ENCODE peak calls at places on chromosomes 4 and X, in five cellular contexts. N is A172; J is GM23248; O is left cardiac atrium; Z is naive thymus-derived CD8-positive, alpha-beta T cell. H is an unnamed sample.

GRCh38 chr4:127708985-127709384 is 21.2 kb upstream of the SLC25A31 start:
- DNase-seq in N (peak), J (peak), O (peak), Z (no peak), H (peak)

GRCh38 chrX:41452972-41453371 is 5.8 kb downstream of the NYX start:
- DNase-seq in N (peak), J (peak), O (no peak), Z (no peak), H (peak)

GRCh38 chr4:40378619-40379018 is 43.5 kb downstream of the CHRNA9 start:
- DNase-seq in N (no peak), J (no peak), O (no peak), Z (no peak), H (no peak)

GRCh38 chr4:26858947-26859401 is 1.7 kb upstream of the STIM2 start:
- DNase-seq in N (no peak), J (no peak), O (no peak), Z (no peak), H (peak)

GRCh38 chrX:42023122-42023521 is 99.8 kb upstream of the CASK start:
- DNase-seq in N (no peak), J (no peak), O (no peak), Z (no peak), H (no peak)

GRCh38 chrX:39667746-39668507 is 429.8 kb downstream of the BCOR start:
- DNase-seq in N (no peak), J (no peak), O (no peak), Z (no peak), H (no peak)

GRCh38 chrX:130805906-130806305 is 97.1 kb downstream of the ENOX2 start:
- DNase-seq in N (no peak), J (peak), O (no peak), Z (no peak), H (peak)

GRCh38 chrX:2928583-2929434 is at the start of gene ARSD:
- DNase-seq in N (peak), J (peak), O (peak), Z (peak), H (peak)

GRCh38 chr4:2787230-2788100 is 5.4 kb upstream of the SH3BP2 start:
- DNase-seq in N (no peak), J (no peak), O (peak), Z (peak), H (no peak)

GRCh38 chrX:30748337-30748960 is 95.2 kb downstream of the GK start:
- DNase-seq in N (no peak), J (no peak), O (no peak), Z (no peak), H (peak)

GRCh38 chrX:133302775-133303445 is 84.8 kb upstream of the TFDP3 start:
- DNase-seq in N (peak), J (no peak), O (no peak), Z (no peak), H (peak)

GRCh38 chrX:48492293-48492910 is 16.4 kb upstream of the PORCN start:
- DNase-seq in N (peak), J (peak), O (no peak), Z (no peak), H (peak)

GRCh38 chrX:154063234-154063633 is 34.3 kb downstream of the MECP2 start:
- DNase-seq in N (no peak), J (no peak), O (no peak), Z (no peak), H (no peak)

GRCh38 chrX:16212436-16212835 is 45.2 kb downstream of the MAGEB17 start:
- DNase-seq in N (peak), J (peak), O (no peak), Z (no peak), H (peak)

GRCh38 chr4:176422031-176422430 is 102.3 kb downstream of the SPCS3 start:
- DNase-seq in N (no peak), J (peak), O (no peak), Z (no peak), H (no peak)

GRCh38 chr4:12644261-12644660 is 839.9 kb downstream of the RAB28 start:
- DNase-seq in N (no peak), J (no peak), O (no peak), Z (no peak), H (no peak)

GRCh38 chrX:39445336-39445735 is 644.1 kb downstream of the MID1IP1 start:
- DNase-seq in N (no peak), J (no peak), O (no peak), Z (no peak), H (no peak)

GRCh38 chrX:40931921-40932320 is 153.3 kb upstream of the USP9X start:
- DNase-seq in N (no peak), J (peak), O (no peak), Z (no peak), H (peak)

GRCh38 chr4:8228319-8229250 is 29.5 kb downstream of the SH3TC1 start:
- DNase-seq in N (peak), J (peak), O (peak), Z (peak), H (peak)

GRCh38 chrX:65679071-65679540 is 11.7 kb downstream of the MSN start:
- DNase-seq in N (peak), J (peak), O (no peak), Z (no peak), H (peak)

GRCh38 chr4:573122-573892 is 2.8 kb downstream of the TMEM271 start:
- DNase-seq in N (no peak), J (no peak), O (no peak), Z (no peak), H (no peak)

GRCh38 chr4:72418458-72418857 is 150.6 kb downstream of the ADAMTS3 start:
- DNase-seq in N (peak), J (peak), O (peak), Z (no peak), H (peak)

GRCh38 chrX:131734621-131735020 is 190.7 kb downstream of the OR13H1 start:
- DNase-seq in N (no peak), J (no peak), O (peak), Z (no peak), H (peak)

GRCh38 chr4:13522282-13523104 is 21.8 kb downstream of the NKX3-2 start:
- DNase-seq in N (no peak), J (no peak), O (no peak), Z (no peak), H (peak)